ENCODE peak calls at places on chromosome 5, in four cellular contexts. One of them, this sample, is unnamed.

GRCh38 chr5:128695791-128696520 is 157.9 kb upstream of the FBN2 start:
- DNase-seq in GM12878: no peak
- DNase-seq in K562: no peak
- DNase-seq in HepG2: no peak
- DNase-seq in this sample: peak; percentile 87

GRCh38 chr5:9898319-9898718 is 268.2 kb upstream of the TAS2R1 start:
- DNase-seq in GM12878: no peak
- DNase-seq in K562: peak; percentile 7
- DNase-seq in HepG2: peak; percentile 5
- DNase-seq in this sample: peak; percentile 66

GRCh38 chr5:154296525-154297159 is 106.1 kb downstream of the GALNT10 start:
- DNase-seq in GM12878: no peak
- DNase-seq in K562: no peak
- DNase-seq in HepG2: no peak
- DNase-seq in this sample: no peak

GRCh38 chr5:53105611-53106300 is 3.8 kb downstream of the MOCS2 start:
- DNase-seq in GM12878: no peak
- DNase-seq in K562: no peak
- DNase-seq in HepG2: no peak
- DNase-seq in this sample: no peak

GRCh38 chr5:148425808-148426207 is 42.0 kb downstream of the FBXO38 start:
- DNase-seq in GM12878: no peak
- DNase-seq in K562: peak; percentile 41
- DNase-seq in HepG2: no peak
- DNase-seq in this sample: no peak

GRCh38 chr5:103057208-103058130 is 62.5 kb downstream of the GIN1 start:
- DNase-seq in GM12878: no peak
- DNase-seq in K562: peak; percentile 66
- DNase-seq in HepG2: no peak
- DNase-seq in this sample: no peak

GRCh38 chr5:132221781-132222648 is 5.6 kb downstream of the P4HA2 start:
- DNase-seq in GM12878: no peak
- DNase-seq in K562: no peak
- DNase-seq in HepG2: no peak
- DNase-seq in this sample: no peak

GRCh38 chr5:142548739-142549275 is 137.1 kb downstream of the FGF1 start:
- DNase-seq in GM12878: peak; percentile 12
- DNase-seq in K562: peak; percentile 80
- DNase-seq in HepG2: peak; percentile 88
- DNase-seq in this sample: peak; percentile 96

GRCh38 chr5:90991201-90991600 is 391.9 kb downstream of the ARRDC3 start:
- DNase-seq in GM12878: no peak
- DNase-seq in K562: no peak
- DNase-seq in HepG2: no peak
- DNase-seq in this sample: no peak

GRCh38 chr5:6715758-6716633 is 2.8 kb downstream of the TENT4A start:
- DNase-seq in GM12878: no peak
- DNase-seq in K562: no peak
- DNase-seq in HepG2: no peak
- DNase-seq in this sample: no peak
- H4K20me1 ChIP-seq in GM12878: peaks cover 20% of the 10 kb centered on the region
- H4K20me1 ChIP-seq in K562: peaks cover 61% of the 10 kb centered on the region
- H4K20me1 ChIP-seq in HepG2: peaks cover 61% of the 10 kb centered on the region
- H4K20me1 ChIP-seq in this sample: peaks cover 47% of the 10 kb centered on the region

GRCh38 chr5:14218011-14218410 is 74.9 kb downstream of the TRIO start:
- DNase-seq in GM12878: no peak
- DNase-seq in K562: no peak
- DNase-seq in HepG2: no peak
- DNase-seq in this sample: no peak
- H3K4me1 ChIP-seq in GM12878: peaks cover 61% of the 10 kb centered on the region
- H3K4me1 ChIP-seq in K562: no peaks in the 10 kb centered on the region
- H3K4me1 ChIP-seq in HepG2: peaks cover 79% of the 10 kb centered on the region
- H3K4me1 ChIP-seq in this sample: peaks cover 95% of the 10 kb centered on the region

GRCh38 chr5:171954721-171955120 is 51.7 kb downstream of the FBXW11 start:
- DNase-seq in GM12878: no peak
- DNase-seq in K562: no peak
- DNase-seq in HepG2: no peak
- DNase-seq in this sample: no peak
- TF ChIP-seq JUNB in GM12878: no peak
- TF ChIP-seq JUNB in K562: no peak
- TF ChIP-seq JUNB in HepG2: no peak
- TF ChIP-seq JUNB in this sample: no peak

DNA sequence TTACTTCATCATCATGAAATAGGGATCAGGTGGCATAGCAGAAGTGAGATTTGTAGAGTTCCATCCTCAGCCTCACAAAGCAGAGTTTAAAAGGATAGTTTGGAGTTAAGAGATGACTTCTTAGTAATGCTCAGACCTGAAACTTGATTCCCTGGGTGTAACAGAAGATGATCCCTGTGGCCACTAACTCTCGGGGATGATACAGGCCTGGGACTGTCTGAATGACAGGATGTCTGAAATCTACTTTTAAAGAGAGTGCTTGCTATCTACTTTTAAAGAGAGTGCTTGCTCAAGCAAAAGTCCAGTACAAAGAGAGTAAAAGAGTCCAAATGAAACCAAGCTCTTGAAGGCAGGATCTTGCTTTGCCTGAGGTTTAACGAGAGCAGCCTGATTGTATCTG is 14.6 kb downstream of the ADAMTS16 start:
- DNase-seq in GM12878: no peak
- DNase-seq in K562: no peak
- DNase-seq in HepG2: no peak
- DNase-seq in this sample: no peak
- H4K20me1 ChIP-seq in GM12878: no peaks in the 10 kb centered on the region
- H4K20me1 ChIP-seq in K562: no peaks in the 10 kb centered on the region
- H4K20me1 ChIP-seq in HepG2: no peaks in the 10 kb centered on the region
- H4K20me1 ChIP-seq in this sample: no peaks in the 10 kb centered on the region